ENCODE peak calls at places on chromosomes 16 and 17, in seven cellular contexts. C is RWPE1, K is stomach, Y is AG09319, X is cardiac fibroblast, A is HepG2, T is A549. N is an unnamed sample.

GRCh38 chr17:57166803-57167202 is 81.8 kb downstream of the AKAP1 start:
- DNase-seq in C (peak), K (no peak), Y (no peak), X (no peak), A (no peak), T (no peak), N (no peak)

GRCh38 chr16:75107505-75107904 is 9.1 kb downstream of the LDHD start:
- DNase-seq in C (no peak), K (no peak), Y (no peak), X (no peak), A (no peak), T (no peak), N (no peak)

GRCh38 chr17:43559161-43559816 is 13.1 kb upstream of the ETV4 start:
- DNase-seq in C (no peak), K (no peak), Y (no peak), X (no peak), A (peak), T (no peak), N (no peak)

GRCh38 chr17:20116683-20117309 is 107.6 kb downstream of the SPECC1 start:
- DNase-seq in C (peak), K (peak), Y (peak), X (peak), A (peak), T (peak), N (peak)

GRCh38 chr16:72788269-72788809 is 259.6 kb downstream of the ZFHX3 start:
- DNase-seq in C (no peak), K (no peak), Y (no peak), X (no peak), A (no peak), T (no peak), N (peak)

GRCh38 chr16:54602666-54603065 is 316.1 kb upstream of the IRX3 start:
- DNase-seq in C (no peak), K (no peak), Y (no peak), X (no peak), A (no peak), T (no peak), N (no peak)

GRCh38 chr17:77042688-77043330 is 98.0 kb upstream of the SEC14L1 start:
- DNase-seq in C (no peak), K (no peak), Y (no peak), X (no peak), A (no peak), T (no peak), N (no peak)

GRCh38 chr17:42365136-42365535 is 23.1 kb downstream of the STAT3 start:
- DNase-seq in C (no peak), K (no peak), Y (no peak), X (peak), A (no peak), T (no peak), N (peak)

GRCh38 chr17:38617967-38618760 is 12.4 kb upstream of the SRCIN1 start:
- DNase-seq in C (no peak), K (no peak), Y (no peak), X (no peak), A (peak), T (no peak), N (no peak)

GRCh38 chr17:1933875-1934715 is 91.0 kb downstream of the RTN4RL1 start:
- DNase-seq in C (no peak), K (no peak), Y (no peak), X (no peak), A (no peak), T (no peak), N (peak)

GRCh38 chr16:57528499-57529323 is 7.7 kb downstream of the CCDC102A start:
- DNase-seq in C (no peak), K (peak), Y (no peak), X (no peak), A (no peak), T (no peak), N (peak)

GRCh38 chr16:66250686-66251405 is 115.6 kb upstream of the CDH5 start:
- DNase-seq in C (no peak), K (peak), Y (no peak), X (peak), A (no peak), T (no peak), N (peak)

GRCh38 chr16:763903-764750 is 3.6 kb downstream of the MSLN start:
- DNase-seq in C (no peak), K (no peak), Y (no peak), X (no peak), A (no peak), T (no peak), N (peak)

GRCh38 chr17:32516450-32516849 is 29.7 kb downstream of the CDK5R1 start:
- DNase-seq in C (no peak), K (no peak), Y (no peak), X (no peak), A (no peak), T (no peak), N (no peak)

GRCh38 chr17:39822051-39822450 is 42.1 kb downstream of the IKZF3 start:
- DNase-seq in C (no peak), K (no peak), Y (no peak), X (no peak), A (no peak), T (no peak), N (no peak)

GRCh38 chr17:17877548-17878358 is 41.0 kb upstream of the SREBF1 start:
- DNase-seq in C (no peak), K (peak), Y (peak), X (peak), A (no peak), T (no peak), N (peak)

GRCh38 chr17:29384901-29385300 is 5.3 kb upstream of the TAOK1 start:
- DNase-seq in C (peak), K (no peak), Y (no peak), X (peak), A (no peak), T (no peak), N (no peak)

GRCh38 chr16:87316450-87316922 is 706 bp downstream of the C16orf95 start:
- DNase-seq in C (no peak), K (no peak), Y (no peak), X (no peak), A (no peak), T (no peak), N (no peak)

GRCh38 chr17:79844869-79845600 is 5.8 kb upstream of the CBX4 start:
- DNase-seq in C (no peak), K (peak), Y (no peak), X (peak), A (peak), T (peak), N (peak)

GRCh38 chr17:2239882-2240430 is 63.6 kb downstream of the SMG6 start:
- DNase-seq in C (peak), K (peak), Y (no peak), X (peak), A (no peak), T (peak), N (peak)

GRCh38 chr16:68759062-68759461 is 22.0 kb downstream of the CDH1 start:
- DNase-seq in C (no peak), K (no peak), Y (no peak), X (no peak), A (no peak), T (no peak), N (no peak)

GRCh38 chr17:5585814-5586558 is 1.7 kb upstream of the NLRP1 start:
- DNase-seq in C (peak), K (no peak), Y (no peak), X (no peak), A (no peak), T (no peak), N (peak)

GRCh38 chr16:80346160-80346632 is 194.6 kb upstream of the DYNLRB2 start:
- DNase-seq in C (no peak), K (no peak), Y (peak), X (peak), A (no peak), T (no peak), N (peak)

GRCh38 chr17:28616281-28616680 is 2.3 kb upstream of the RSKR start:
- DNase-seq in C (no peak), K (no peak), Y (no peak), X (no peak), A (no peak), T (no peak), N (no peak)

GRCh38 chr17:1486802-1487695 is 5.4 kb downstream of the MYO1C start:
- DNase-seq in C (peak), K (peak), Y (no peak), X (peak), A (no peak), T (peak), N (peak)

GRCh38 chr17:48483471-48484131 is 47.2 kb downstream of the HOXB1 start:
- DNase-seq in C (peak), K (no peak), Y (peak), X (peak), A (no peak), T (no peak), N (peak)

GRCh38 chr16:84379008-84379730 is 10.8 kb downstream of the ATP2C2 start:
- DNase-seq in C (no peak), K (no peak), Y (no peak), X (no peak), A (no peak), T (no peak), N (peak)

GRCh38 chr16:50308237-50308965 is 42.0 kb downstream of the ADCY7 start:
- DNase-seq in C (no peak), K (peak), Y (no peak), X (no peak), A (no peak), T (no peak), N (peak)

GRCh38 chr16:12272264-12272663 is 295.7 kb downstream of the SNX29 start:
- DNase-seq in C (no peak), K (no peak), Y (no peak), X (no peak), A (no peak), T (no peak), N (no peak)

GRCh38 chr16:14181371-14182050 is 110.4 kb downstream of the MRTFB start:
- DNase-seq in C (peak), K (no peak), Y (peak), X (peak), A (no peak), T (peak), N (peak)

GRCh38 chr16:56609463-56609921 is 1.1 kb downstream of the MT2A start:
- DNase-seq in C (peak), K (peak), Y (no peak), X (peak), A (peak), T (peak), N (peak)

GRCh38 chr16:74521691-74522090 is 85.2 kb downstream of the GLG1 start:
- DNase-seq in C (no peak), K (no peak), Y (no peak), X (peak), A (no peak), T (no peak), N (peak)

GRCh38 chr17:65198653-65199382 is 61.6 kb downstream of the RGS9 start:
- DNase-seq in C (peak), K (no peak), Y (peak), X (peak), A (peak), T (peak), N (peak)

GRCh38 chr16:31474173-31474714 is 2.3 kb downstream of the TGFB1I1 start:
- DNase-seq in C (no peak), K (no peak), Y (peak), X (peak), A (no peak), T (no peak), N (peak)

GRCh38 chr17:1937461-1937860 is 87.7 kb downstream of the RTN4RL1 start:
- DNase-seq in C (no peak), K (no peak), Y (no peak), X (no peak), A (no peak), T (no peak), N (no peak)

GRCh38 chr16:12793120-12793889 is 10.4 kb downstream of the CPPED1 start:
- DNase-seq in C (no peak), K (no peak), Y (no peak), X (no peak), A (no peak), T (no peak), N (no peak)

GRCh38 chr16:71882505-71883192 is 1.3 kb downstream of the ZNF821 start:
- DNase-seq in C (peak), K (peak), Y (no peak), X (peak), A (peak), T (peak), N (peak)

GRCh38 chr17:67867591-67867990 is 42.3 kb downstream of the BPTF start:
- DNase-seq in C (no peak), K (no peak), Y (no peak), X (no peak), A (no peak), T (no peak), N (no peak)

GRCh38 chr17:67863624-67864247 is 38.4 kb downstream of the BPTF start:
- DNase-seq in C (no peak), K (no peak), Y (no peak), X (no peak), A (no peak), T (no peak), N (no peak)

GRCh38 chr17:67868176-67868575 is 42.9 kb downstream of the BPTF start:
- DNase-seq in C (no peak), K (no peak), Y (no peak), X (no peak), A (no peak), T (no peak), N (no peak)

GRCh38 chr17:67865438-67865837 is 40.1 kb downstream of the BPTF start:
- DNase-seq in C (no peak), K (no peak), Y (no peak), X (no peak), A (no peak), T (no peak), N (no peak)

DNA sequence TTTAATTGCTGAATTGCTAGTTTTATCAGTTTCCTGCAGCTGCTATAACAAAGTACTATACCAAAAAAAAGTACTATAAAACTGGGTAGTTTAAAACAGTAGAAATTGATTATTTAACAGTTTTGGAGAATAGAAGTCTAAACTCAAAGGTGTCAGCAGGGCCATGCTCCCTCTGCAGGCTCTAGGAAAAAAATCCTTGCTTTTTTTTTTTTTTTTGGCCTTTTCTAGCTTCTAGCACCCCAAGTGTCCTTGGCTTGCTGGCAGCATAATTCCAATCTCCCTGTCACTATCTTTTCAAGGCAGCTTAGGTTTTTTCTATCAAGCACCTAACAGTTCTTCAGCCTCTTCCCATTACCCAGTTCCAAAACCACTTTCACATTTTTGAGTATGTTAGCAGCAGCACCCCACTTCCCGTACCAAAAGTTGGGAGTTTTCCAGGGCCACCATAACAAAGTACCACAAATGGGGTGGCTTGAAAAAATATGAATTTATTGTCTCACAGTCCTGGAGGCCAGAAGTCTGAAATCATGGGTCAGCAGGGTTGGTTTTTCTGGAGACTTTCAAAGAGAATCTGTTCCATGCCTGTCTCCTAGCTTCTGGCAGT is 37.4 kb downstream of the BPTF start:
- DNase-seq in C (no peak), K (no peak), Y (no peak), X (peak), A (no peak), T (no peak), N (no peak)
- TF ChIP-seq CTCF in C (no peak), K (no peak), Y (no peak), X (no peak), A (no peak), T (peak), N (peak)

DNA sequence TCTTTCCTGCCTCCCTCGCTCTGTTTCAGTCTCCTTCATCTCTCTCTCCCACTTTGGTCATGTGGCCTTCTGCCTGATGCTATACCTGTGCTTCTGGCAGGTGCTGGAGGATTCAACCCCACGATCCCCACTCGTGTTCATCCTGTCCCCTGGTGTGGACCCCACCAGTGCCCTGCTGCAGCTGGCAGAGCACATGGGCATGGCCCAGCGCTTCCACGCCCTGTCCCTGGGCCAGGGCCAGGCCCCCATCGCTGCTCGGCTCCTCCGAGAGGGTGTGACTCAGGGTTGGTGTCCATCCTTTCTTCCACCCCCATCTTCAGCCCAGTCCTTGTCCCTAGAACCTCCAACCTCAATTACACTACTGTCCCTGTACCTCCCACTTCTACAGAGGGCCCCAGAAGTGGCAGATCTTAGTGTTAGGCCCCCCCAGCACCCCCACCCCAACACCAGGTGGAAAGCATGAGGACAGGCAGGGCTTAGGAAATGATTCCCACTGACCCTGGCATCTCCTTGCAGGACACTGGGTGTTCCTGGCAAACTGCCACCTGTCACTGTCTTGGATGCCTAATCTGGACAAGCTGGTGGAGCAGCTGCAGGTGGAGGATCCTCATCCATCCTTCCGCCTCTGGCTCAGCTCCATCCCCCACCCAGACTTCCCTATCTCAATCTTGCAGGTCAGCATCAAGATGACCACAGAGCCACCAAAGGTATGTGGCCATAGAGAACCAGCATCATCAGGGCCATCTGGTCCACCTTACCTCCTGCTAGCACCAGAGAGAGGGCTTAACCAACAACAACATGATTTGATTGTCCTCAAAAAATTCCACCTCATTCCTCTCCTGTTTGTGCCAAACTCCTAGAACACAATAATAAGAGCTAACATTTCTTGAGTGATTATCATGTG is 9.7 kb upstream of the KDM6B start:
- DNase-seq in C (no peak), K (no peak), Y (no peak), X (no peak), A (no peak), T (no peak), N (peak)
- TF ChIP-seq CTCF in C (no peak), K (no peak), Y (no peak), X (no peak), A (no peak), T (no peak), N (no peak)

GRCh38 chr16:9065077-9065476 is 26.4 kb upstream of the HAPSTR1 start:
- DNase-seq in C (no peak), K (no peak), Y (no peak), X (no peak), A (no peak), T (no peak), N (no peak)

GRCh38 chr16:9061358-9061813 is 30.1 kb upstream of the HAPSTR1 start:
- DNase-seq in C (no peak), K (no peak), Y (no peak), X (peak), A (no peak), T (no peak), N (peak)

GRCh38 chr16:9058211-9058610 is 33.2 kb upstream of the HAPSTR1 start:
- DNase-seq in C (no peak), K (no peak), Y (no peak), X (no peak), A (no peak), T (no peak), N (peak)

GRCh38 chr16:9060225-9060624 is 31.2 kb upstream of the HAPSTR1 start:
- DNase-seq in C (no peak), K (no peak), Y (no peak), X (no peak), A (no peak), T (no peak), N (peak)

DNA sequence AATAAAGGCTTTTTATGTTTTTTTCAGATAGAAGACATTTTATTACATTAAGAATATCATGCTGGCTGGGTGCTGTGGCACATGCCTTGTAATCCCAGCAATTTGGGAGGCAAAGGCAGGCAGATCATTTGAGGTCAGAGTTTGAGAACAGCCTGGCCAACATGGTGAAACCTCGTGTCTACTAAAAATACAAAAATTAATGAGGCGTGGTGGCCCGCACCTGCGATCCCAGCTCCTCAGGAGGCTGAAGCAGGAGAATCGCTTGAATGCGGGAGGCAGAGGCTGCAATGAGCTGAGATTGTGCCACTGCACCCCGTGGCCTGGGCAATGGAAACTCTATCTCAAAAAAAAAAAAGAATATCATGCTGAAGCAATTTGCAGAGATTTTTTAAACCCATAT is 29.1 kb upstream of the HAPSTR1 start:
- DNase-seq in C (no peak), K (no peak), Y (no peak), X (no peak), A (no peak), T (no peak), N (no peak)
- TF ChIP-seq CTCF in C (no peak), K (no peak), Y (no peak), X (no peak), A (no peak), T (no peak), N (no peak)

GRCh38 chr16:20387978-20388377 is 16.6 kb downstream of the PDILT start:
- DNase-seq in C (no peak), K (no peak), Y (no peak), X (no peak), A (no peak), T (no peak), N (no peak)

GRCh38 chr16:20382202-20382948 is 22.2 kb downstream of the PDILT start:
- DNase-seq in C (no peak), K (no peak), Y (no peak), X (peak), A (no peak), T (no peak), N (no peak)

GRCh38 chr16:20383106-20384029 is 21.2 kb downstream of the PDILT start:
- DNase-seq in C (peak), K (peak), Y (peak), X (peak), A (peak), T (peak), N (peak)

GRCh38 chr16:20388854-20389253 is 15.7 kb downstream of the PDILT start:
- DNase-seq in C (no peak), K (peak), Y (no peak), X (no peak), A (no peak), T (no peak), N (no peak)

GRCh38 chr16:20385844-20386832 is 18.4 kb downstream of the PDILT start:
- DNase-seq in C (peak), K (peak), Y (peak), X (peak), A (peak), T (peak), N (peak)
- TF ChIP-seq CTCF in C (peak), K (peak), Y (peak), X (peak), A (peak), T (peak), N (peak)

N was measured in osteoblast.